ENCODE peak calls at places on chromosomes 11 and 22, in ten cellular contexts. R, I, P, B, Y, S, W, G, F and O are unnamed samples.

GRCh38 chr11:57356179-57356757 is 18.1 kb downstream of the P2RX3 start:
- DNase-seq in R (no peak), I (no peak), P (no peak), B (no peak), Y (no peak), S (no peak), W (no peak), G (no peak), F (no peak), O (no peak)

GRCh38 chr11:46696212-46696558 is 4.2 kb downstream of the ARHGAP1 start:
- DNase-seq in R (no peak), I (no peak), P (no peak), B (no peak), Y (no peak), S (no peak), W (no peak), G (peak), F (no peak), O (no peak)

GRCh38 chr22:44743804-44744211 is 8.6 kb upstream of the ARHGAP8 start:
- DNase-seq in R (no peak), I (no peak), P (no peak), B (no peak), Y (no peak), S (no peak), W (no peak), G (no peak), F (no peak), O (no peak)

GRCh38 chr11:9717719-9718118 is 53.8 kb downstream of the SWAP70 start:
- DNase-seq in R (no peak), I (no peak), P (no peak), B (no peak), Y (no peak), S (no peak), W (no peak), G (no peak), F (no peak), O (no peak)

GRCh38 chr22:49469896-49470740 is 357.6 kb downstream of the BRD1 start:
- DNase-seq in R (no peak), I (no peak), P (no peak), B (no peak), Y (no peak), S (no peak), W (no peak), G (no peak), F (no peak), O (no peak)

GRCh38 chr11:8354622-8355417 is 91.1 kb upstream of the LMO1 start:
- DNase-seq in R (no peak), I (no peak), P (no peak), B (no peak), Y (no peak), S (peak), W (no peak), G (peak), F (no peak), O (no peak)

GRCh38 chr11:79139900-79140299 is 300.9 kb downstream of the TENM4 start:
- DNase-seq in R (no peak), I (no peak), P (no peak), B (no peak), Y (no peak), S (no peak), W (no peak), G (no peak), F (no peak), O (no peak)

GRCh38 chr22:24926428-24926725 is 20.1 kb downstream of the LHFPL7 start:
- DNase-seq in R (no peak), I (no peak), P (no peak), B (no peak), Y (no peak), S (no peak), W (no peak), G (no peak), F (no peak), O (no peak)

GRCh38 chr11:126857860-126858808 is 142.4 kb downstream of the KIRREL3 start:
- DNase-seq in R (no peak), I (no peak), P (no peak), B (no peak), Y (peak), S (peak), W (no peak), G (no peak), F (no peak), O (no peak)

GRCh38 chr11:108916935-108917334 is 252.1 kb downstream of the DDX10 start:
- DNase-seq in R (no peak), I (no peak), P (no peak), B (no peak), Y (no peak), S (no peak), W (no peak), G (no peak), F (no peak), O (no peak)